ENCODE peak calls at places on chromosomes 2 and 18, in nine cellular contexts. One of them, this sample, is unnamed. For H3K27me3, the result is how much of the 10 kb centered on the place peaks cover.

GRCh38 chr2:28608061-28608828 is 112.4 kb downstream of the PLB1 start:
- DNase-seq in CD8-positive, alpha-beta T cell: no peak
- DNase-seq in colonic mucosa: no peak
- DNase-seq in AG04450: no peak
- DNase-seq in heart right ventricle: peak
- DNase-seq in H1: no peak
- DNase-seq in Peyer's patch: no peak
- DNase-seq in bronchial epithelial cell: no peak
- DNase-seq in CD8-positive, alpha-beta memory T cell: no peak
- DNase-seq in this sample: no peak

GRCh38 chr2:222142027-222142426 is 156.8 kb downstream of the PAX3 start:
- DNase-seq in CD8-positive, alpha-beta T cell: no peak
- DNase-seq in colonic mucosa: no peak
- DNase-seq in AG04450: no peak
- DNase-seq in heart right ventricle: no peak
- DNase-seq in H1: no peak
- DNase-seq in Peyer's patch: no peak
- DNase-seq in bronchial epithelial cell: peak
- DNase-seq in CD8-positive, alpha-beta memory T cell: no peak
- DNase-seq in this sample: no peak

GRCh38 chr2:2707111-2708035 is 376.3 kb upstream of the MYT1L start:
- DNase-seq in CD8-positive, alpha-beta T cell: no peak
- DNase-seq in colonic mucosa: no peak
- DNase-seq in AG04450: no peak
- DNase-seq in heart right ventricle: no peak
- DNase-seq in H1: no peak
- DNase-seq in Peyer's patch: no peak
- DNase-seq in bronchial epithelial cell: no peak
- DNase-seq in CD8-positive, alpha-beta memory T cell: no peak
- DNase-seq in this sample: no peak

GRCh38 chr2:56117764-56118163 is 66.0 kb upstream of the CCDC85A start:
- DNase-seq in CD8-positive, alpha-beta T cell: no peak
- DNase-seq in colonic mucosa: no peak
- DNase-seq in AG04450: no peak
- DNase-seq in heart right ventricle: no peak
- DNase-seq in H1: peak
- DNase-seq in Peyer's patch: no peak
- DNase-seq in bronchial epithelial cell: peak
- DNase-seq in CD8-positive, alpha-beta memory T cell: no peak
- DNase-seq in this sample: no peak

GRCh38 chr2:153872311-153873061 is 764 bp downstream of the GALNT13 start:
- DNase-seq in CD8-positive, alpha-beta T cell: no peak
- DNase-seq in colonic mucosa: no peak
- DNase-seq in AG04450: no peak
- DNase-seq in heart right ventricle: no peak
- DNase-seq in H1: no peak
- DNase-seq in Peyer's patch: peak
- DNase-seq in bronchial epithelial cell: no peak
- DNase-seq in CD8-positive, alpha-beta memory T cell: no peak
- DNase-seq in this sample: no peak

GRCh38 chr2:68653538-68653982 is 10.2 kb downstream of the PROKR1 start:
- DNase-seq in CD8-positive, alpha-beta T cell: peak
- DNase-seq in colonic mucosa: no peak
- DNase-seq in AG04450: no peak
- DNase-seq in heart right ventricle: peak
- DNase-seq in H1: no peak
- DNase-seq in Peyer's patch: no peak
- DNase-seq in bronchial epithelial cell: peak
- DNase-seq in CD8-positive, alpha-beta memory T cell: no peak
- DNase-seq in this sample: peak

GRCh38 chr18:55833543-55833942 is 245.6 kb upstream of the TCF4 start:
- DNase-seq in CD8-positive, alpha-beta T cell: no peak
- DNase-seq in colonic mucosa: no peak
- DNase-seq in AG04450: peak
- DNase-seq in heart right ventricle: no peak
- DNase-seq in H1: no peak
- DNase-seq in Peyer's patch: no peak
- DNase-seq in bronchial epithelial cell: peak
- DNase-seq in CD8-positive, alpha-beta memory T cell: no peak
- DNase-seq in this sample: no peak

GRCh38 chr18:27004056-27004829 is 138.7 kb upstream of the AQP4 start:
- DNase-seq in CD8-positive, alpha-beta T cell: no peak
- DNase-seq in colonic mucosa: no peak
- DNase-seq in AG04450: no peak
- DNase-seq in heart right ventricle: no peak
- DNase-seq in H1: no peak
- DNase-seq in Peyer's patch: no peak
- DNase-seq in bronchial epithelial cell: peak
- DNase-seq in CD8-positive, alpha-beta memory T cell: no peak
- DNase-seq in this sample: no peak

GRCh38 chr18:32684940-32685339 is 87.9 kb downstream of the KLHL14 start:
- DNase-seq in CD8-positive, alpha-beta T cell: no peak
- DNase-seq in colonic mucosa: no peak
- DNase-seq in AG04450: no peak
- DNase-seq in heart right ventricle: no peak
- DNase-seq in H1: no peak
- DNase-seq in Peyer's patch: no peak
- DNase-seq in bronchial epithelial cell: no peak
- DNase-seq in CD8-positive, alpha-beta memory T cell: no peak
- DNase-seq in this sample: no peak

GRCh38 chr18:13222371-13223281 is 4.1 kb downstream of the LDLRAD4 start:
- DNase-seq in CD8-positive, alpha-beta T cell: no peak
- DNase-seq in colonic mucosa: peak
- DNase-seq in AG04450: peak
- DNase-seq in heart right ventricle: peak
- DNase-seq in H1: no peak
- DNase-seq in Peyer's patch: peak
- DNase-seq in bronchial epithelial cell: peak
- DNase-seq in CD8-positive, alpha-beta memory T cell: no peak
- DNase-seq in this sample: no peak

GRCh38 chr2:100179806-100180205 is 37.4 kb upstream of the AFF3 start:
- DNase-seq in CD8-positive, alpha-beta T cell: no peak
- DNase-seq in colonic mucosa: no peak
- DNase-seq in AG04450: no peak
- DNase-seq in heart right ventricle: no peak
- DNase-seq in H1: no peak
- DNase-seq in Peyer's patch: no peak
- DNase-seq in bronchial epithelial cell: no peak
- DNase-seq in CD8-positive, alpha-beta memory T cell: no peak
- DNase-seq in this sample: no peak
- H3K27me3 ChIP-seq in CD8-positive, alpha-beta T cell: under half
- H3K27me3 ChIP-seq in colonic mucosa: under half
- H3K27me3 ChIP-seq in AG04450: under half
- H3K27me3 ChIP-seq in heart right ventricle: under half
- H3K27me3 ChIP-seq in H1: under half
- H3K27me3 ChIP-seq in Peyer's patch: under half
- H3K27me3 ChIP-seq in bronchial epithelial cell: under half
- H3K27me3 ChIP-seq in CD8-positive, alpha-beta memory T cell: under half
- H3K27me3 ChIP-seq in this sample: under half

GRCh38 chr18:5155907-5156287 is 41.2 kb downstream of the AKAIN1 start:
- DNase-seq in CD8-positive, alpha-beta T cell: no peak
- DNase-seq in colonic mucosa: no peak
- DNase-seq in AG04450: no peak
- DNase-seq in heart right ventricle: no peak
- DNase-seq in H1: no peak
- DNase-seq in Peyer's patch: no peak
- DNase-seq in bronchial epithelial cell: no peak
- DNase-seq in CD8-positive, alpha-beta memory T cell: no peak
- DNase-seq in this sample: no peak
- H3K27me3 ChIP-seq in CD8-positive, alpha-beta T cell: under half
- H3K27me3 ChIP-seq in colonic mucosa: under half
- H3K27me3 ChIP-seq in AG04450: under half
- H3K27me3 ChIP-seq in heart right ventricle: under half
- H3K27me3 ChIP-seq in H1: under half
- H3K27me3 ChIP-seq in Peyer's patch: under half
- H3K27me3 ChIP-seq in bronchial epithelial cell: under half
- H3K27me3 ChIP-seq in CD8-positive, alpha-beta memory T cell: under half
- H3K27me3 ChIP-seq in this sample: under half

DNA sequence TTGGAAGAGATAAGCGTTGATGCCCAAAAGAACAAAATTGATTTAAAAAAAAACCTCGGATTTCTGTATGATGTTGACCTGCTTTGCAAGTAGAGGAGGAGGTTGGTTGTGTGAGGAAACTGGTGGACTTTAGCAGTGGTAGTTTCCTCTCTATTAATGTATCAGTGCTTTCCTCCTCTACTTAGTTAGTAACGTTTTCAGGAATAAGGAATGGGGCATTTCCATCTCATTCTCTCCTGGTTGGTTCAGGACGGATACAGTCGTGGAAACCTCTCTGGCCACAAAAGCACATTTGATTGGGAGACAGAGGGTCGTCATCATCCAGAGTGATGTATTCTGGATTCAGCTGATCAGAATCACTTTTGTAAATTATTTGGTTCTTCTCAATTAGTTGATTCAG is 1.5 kb downstream of the FHOD3 start:
- DNase-seq in CD8-positive, alpha-beta T cell: no peak
- DNase-seq in colonic mucosa: no peak
- DNase-seq in AG04450: no peak
- DNase-seq in heart right ventricle: no peak
- DNase-seq in H1: no peak
- DNase-seq in Peyer's patch: no peak
- DNase-seq in bronchial epithelial cell: no peak
- DNase-seq in CD8-positive, alpha-beta memory T cell: no peak
- DNase-seq in this sample: no peak
- H3K27me3 ChIP-seq in CD8-positive, alpha-beta T cell: under half
- H3K27me3 ChIP-seq in colonic mucosa: under half
- H3K27me3 ChIP-seq in AG04450: under half
- H3K27me3 ChIP-seq in heart right ventricle: half or more
- H3K27me3 ChIP-seq in H1: under half
- H3K27me3 ChIP-seq in Peyer's patch: under half
- H3K27me3 ChIP-seq in bronchial epithelial cell: under half
- H3K27me3 ChIP-seq in CD8-positive, alpha-beta memory T cell: under half
- H3K27me3 ChIP-seq in this sample: under half

DNA sequence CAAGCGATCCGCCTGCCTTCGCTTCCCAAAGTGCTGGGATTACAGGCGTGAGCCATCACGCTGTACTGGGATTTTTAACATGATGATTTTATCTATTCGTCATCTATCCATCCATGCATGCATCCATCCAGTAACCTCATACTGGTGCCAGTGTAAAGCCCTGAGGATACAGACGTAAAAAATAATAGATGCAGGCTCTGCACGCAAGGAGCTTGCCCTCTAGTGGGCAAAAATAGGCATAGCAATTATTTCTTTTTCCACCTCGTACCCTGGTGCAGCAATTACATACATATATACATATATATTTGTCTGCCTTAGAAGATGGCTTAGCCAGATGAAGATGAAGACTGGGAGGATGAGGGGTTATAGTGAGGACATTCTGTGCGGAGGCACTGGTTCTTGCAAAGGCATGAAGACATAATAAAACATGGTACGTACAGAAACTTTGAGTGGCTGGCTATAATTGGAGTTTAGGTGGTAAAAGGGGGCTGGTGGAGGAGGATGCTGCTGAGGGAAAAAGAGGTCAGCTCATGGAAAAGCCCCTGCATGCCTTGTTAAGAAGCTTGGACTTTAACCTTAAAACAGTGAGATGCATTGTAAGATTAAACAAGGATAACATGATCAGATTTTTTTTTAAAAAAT is 19.6 kb upstream of the RPIA start:
- DNase-seq in CD8-positive, alpha-beta T cell: no peak
- DNase-seq in colonic mucosa: no peak
- DNase-seq in AG04450: no peak
- DNase-seq in heart right ventricle: no peak
- DNase-seq in H1: no peak
- DNase-seq in Peyer's patch: no peak
- DNase-seq in bronchial epithelial cell: peak
- DNase-seq in CD8-positive, alpha-beta memory T cell: no peak
- DNase-seq in this sample: peak
- H3K27me3 ChIP-seq in CD8-positive, alpha-beta T cell: under half
- H3K27me3 ChIP-seq in colonic mucosa: under half
- H3K27me3 ChIP-seq in AG04450: under half
- H3K27me3 ChIP-seq in heart right ventricle: under half
- H3K27me3 ChIP-seq in H1: under half
- H3K27me3 ChIP-seq in Peyer's patch: under half
- H3K27me3 ChIP-seq in bronchial epithelial cell: under half
- H3K27me3 ChIP-seq in CD8-positive, alpha-beta memory T cell: under half
- H3K27me3 ChIP-seq in this sample: under half

GRCh38 chr2:218897394-218898108 is 16.9 kb downstream of the WNT10A start:
- DNase-seq in CD8-positive, alpha-beta T cell: no peak
- DNase-seq in colonic mucosa: no peak
- DNase-seq in AG04450: no peak
- DNase-seq in heart right ventricle: no peak
- DNase-seq in H1: no peak
- DNase-seq in Peyer's patch: no peak
- DNase-seq in bronchial epithelial cell: no peak
- DNase-seq in CD8-positive, alpha-beta memory T cell: no peak
- DNase-seq in this sample: no peak

GRCh38 chr2:218898109-218898878 is 17.6 kb downstream of the WNT10A start:
- DNase-seq in CD8-positive, alpha-beta T cell: peak
- DNase-seq in colonic mucosa: peak
- DNase-seq in AG04450: no peak
- DNase-seq in heart right ventricle: peak
- DNase-seq in H1: peak
- DNase-seq in Peyer's patch: peak
- DNase-seq in bronchial epithelial cell: no peak
- DNase-seq in CD8-positive, alpha-beta memory T cell: peak
- DNase-seq in this sample: peak

GRCh38 chr2:218899147-218899546 is 18.5 kb downstream of the WNT10A start:
- DNase-seq in CD8-positive, alpha-beta T cell: no peak
- DNase-seq in colonic mucosa: no peak
- DNase-seq in AG04450: no peak
- DNase-seq in heart right ventricle: no peak
- DNase-seq in H1: no peak
- DNase-seq in Peyer's patch: no peak
- DNase-seq in bronchial epithelial cell: no peak
- DNase-seq in CD8-positive, alpha-beta memory T cell: no peak
- DNase-seq in this sample: no peak

GRCh38 chr2:218904176-218904575 is 23.5 kb downstream of the WNT10A start:
- DNase-seq in CD8-positive, alpha-beta T cell: no peak
- DNase-seq in colonic mucosa: no peak
- DNase-seq in AG04450: no peak
- DNase-seq in heart right ventricle: no peak
- DNase-seq in H1: no peak
- DNase-seq in Peyer's patch: no peak
- DNase-seq in bronchial epithelial cell: no peak
- DNase-seq in CD8-positive, alpha-beta memory T cell: no peak
- DNase-seq in this sample: no peak

DNA sequence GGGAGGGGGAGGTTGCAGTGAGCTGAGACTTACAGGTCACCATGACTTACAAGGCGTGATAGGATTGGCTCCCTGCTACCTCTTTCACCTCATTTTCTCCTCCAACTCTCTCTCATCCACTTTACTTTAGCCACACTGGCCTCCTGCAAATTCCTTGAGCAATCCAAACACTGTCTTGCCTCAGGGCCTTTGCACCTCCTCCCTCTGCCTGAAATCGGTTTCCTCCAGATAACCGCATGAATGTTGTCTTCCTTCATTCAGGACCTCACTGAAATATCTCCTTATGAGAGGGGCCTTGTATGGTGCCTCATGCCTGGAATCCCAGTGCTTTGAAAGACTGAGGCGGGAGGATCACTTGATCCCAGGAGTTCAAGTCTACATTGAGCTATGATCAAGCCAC is 21.8 kb downstream of the WNT10A start:
- DNase-seq in CD8-positive, alpha-beta T cell: no peak
- DNase-seq in colonic mucosa: no peak
- DNase-seq in AG04450: no peak
- DNase-seq in heart right ventricle: no peak
- DNase-seq in H1: no peak
- DNase-seq in Peyer's patch: no peak
- DNase-seq in bronchial epithelial cell: no peak
- DNase-seq in CD8-positive, alpha-beta memory T cell: no peak
- DNase-seq in this sample: no peak
- H3K27me3 ChIP-seq in CD8-positive, alpha-beta T cell: under half
- H3K27me3 ChIP-seq in colonic mucosa: under half
- H3K27me3 ChIP-seq in AG04450: half or more
- H3K27me3 ChIP-seq in heart right ventricle: half or more
- H3K27me3 ChIP-seq in H1: half or more
- H3K27me3 ChIP-seq in Peyer's patch: under half
- H3K27me3 ChIP-seq in bronchial epithelial cell: under half
- H3K27me3 ChIP-seq in CD8-positive, alpha-beta memory T cell: under half
- H3K27me3 ChIP-seq in this sample: under half